ENCODE peak calls at places on chromosome 11, in four cellular contexts. One of them, this sample, is unnamed.

GRCh38 chr11:62399172-62399867 is 19.5 kb upstream of the SCGB1A1 start:
- DNase-seq in LHCN-M2: no peak
- DNase-seq in AML-193: no peak
- DNase-seq in LoVo: no peak
- DNase-seq in this sample: no peak

GRCh38 chr11:134347441-134347840 is 15.7 kb downstream of the GLB1L2 start:
- DNase-seq in LHCN-M2: no peak
- DNase-seq in AML-193: no peak
- DNase-seq in LoVo: no peak
- DNase-seq in this sample: no peak

GRCh38 chr11:12704049-12704448 is 29.8 kb downstream of the TEAD1 start:
- DNase-seq in AML-193: no peak
- DNase-seq in LoVo: no peak
- DNase-seq in LHCN-M2: no peak
- DNase-seq in this sample: no peak

GRCh38 chr11:35473975-35474374 is 51.4 kb downstream of the PAMR1 start:
- DNase-seq in LHCN-M2: no peak
- DNase-seq in LoVo: no peak
- DNase-seq in AML-193: no peak
- DNase-seq in this sample: no peak

GRCh38 chr11:120210651-120211521 is at the start of gene OAF:
- DNase-seq in AML-193: peak
- DNase-seq in LHCN-M2: peak
- DNase-seq in LoVo: peak
- DNase-seq in this sample: peak

GRCh38 chr11:65503923-65504670 is 5.3 kb downstream of the MALAT1 start:
- DNase-seq in AML-193: no peak
- DNase-seq in LoVo: peak
- DNase-seq in LHCN-M2: peak
- DNase-seq in this sample: no peak

GRCh38 chr11:45021692-45022130 is 71.0 kb upstream of the TP53I11 start:
- DNase-seq in LoVo: no peak
- DNase-seq in LHCN-M2: peak
- DNase-seq in AML-193: no peak
- DNase-seq in this sample: peak

GRCh38 chr11:16468735-16469446 is 112.5 kb upstream of the SOX6 start:
- DNase-seq in LHCN-M2: no peak
- DNase-seq in AML-193: no peak
- DNase-seq in LoVo: no peak
- DNase-seq in this sample: no peak

GRCh38 chr11:7088921-7089320 is at the start of gene RBMXL2:
- DNase-seq in AML-193: no peak
- DNase-seq in LHCN-M2: no peak
- DNase-seq in LoVo: no peak
- DNase-seq in this sample: peak

GRCh38 chr11:117314840-117315239 is 1.2 kb downstream of the BACE1 start:
- DNase-seq in LoVo: no peak
- DNase-seq in AML-193: no peak
- DNase-seq in LHCN-M2: peak
- DNase-seq in this sample: no peak

GRCh38 chr11:6505577-6506240 is 8.6 kb downstream of the DNHD1 start:
- DNase-seq in LHCN-M2: peak
- DNase-seq in AML-193: peak
- DNase-seq in LoVo: peak
- DNase-seq in this sample: no peak

GRCh38 chr11:27873664-27874063 is 173.4 kb upstream of the BDNF start:
- DNase-seq in AML-193: no peak
- DNase-seq in LHCN-M2: no peak
- DNase-seq in LoVo: no peak
- DNase-seq in this sample: no peak

GRCh38 chr11:45922425-45923082 is at the start of gene LARGE2:
- DNase-seq in AML-193: no peak
- DNase-seq in LoVo: peak
- DNase-seq in LHCN-M2: no peak
- DNase-seq in this sample: peak

GRCh38 chr11:79543101-79543500 is 102.3 kb upstream of the TENM4 start:
- DNase-seq in LHCN-M2: no peak
- DNase-seq in LoVo: no peak
- DNase-seq in AML-193: no peak
- DNase-seq in this sample: no peak

GRCh38 chr11:122981388-122982264 is at the start of gene BSX:
- DNase-seq in AML-193: peak
- DNase-seq in LHCN-M2: peak
- DNase-seq in LoVo: peak
- DNase-seq in this sample: peak

This sample was measured in psoas muscle.